ENCODE peak calls at places on chromosomes 13 and 19, in eight cellular contexts. M, H, N, W, Y, V, O and P are unnamed samples.

GRCh38 chr19:9914315-9915207 is 21.8 kb downstream of the OLFM2 start:
- DNase-seq in M (peak; percentile 68), H (peak; percentile 85), N (peak; percentile 77), W (peak; percentile 85), Y (peak; percentile 90), V (peak; percentile 72), O (peak; percentile 88), P (peak; percentile 96)

GRCh38 chr19:33376931-33377557 is 3.5 kb downstream of the CEBPG start:
- DNase-seq in M (no peak), H (peak; percentile 27), N (no peak), W (no peak), Y (no peak), V (peak; percentile 41), O (no peak), P (peak; percentile 31)

GRCh38 chr19:18433735-18434398 is 4.1 kb downstream of the ISYNA1 start:
- DNase-seq in M (no peak), H (no peak), N (no peak), W (no peak), Y (peak; percentile 33), V (no peak), O (no peak), P (peak; percentile 87)

GRCh38 chr19:17095141-17095919 is 19.8 kb downstream of the MYO9B start:
- DNase-seq in M (peak; percentile 69), H (no peak), N (no peak), W (no peak), Y (peak; percentile 98), V (no peak), O (no peak), P (no peak)

GRCh38 chr19:44782729-44783128 is 5.0 kb downstream of the CBLC start:
- DNase-seq in M (no peak), H (no peak), N (no peak), W (no peak), Y (no peak), V (no peak), O (no peak), P (no peak)

GRCh38 chr13:93450226-93450625 is 223.6 kb downstream of the GPC6 start:
- DNase-seq in M (no peak), H (no peak), N (no peak), W (no peak), Y (peak; percentile 80), V (no peak), O (no peak), P (no peak)

GRCh38 chr19:51044327-51044726 is 9.5 kb upstream of the KLK12 start:
- DNase-seq in M (no peak), H (no peak), N (no peak), W (no peak), Y (no peak), V (no peak), O (no peak), P (no peak)

GRCh38 chr13:19818223-19818842 is 35.6 kb upstream of the PSPC1 start:
- DNase-seq in M (peak; percentile 32), H (no peak), N (peak; percentile 28), W (peak; percentile 67), Y (peak; percentile 47), V (peak; percentile 45), O (peak; percentile 54), P (peak; percentile 97)

GRCh38 chr19:38869160-38869835 is 8.8 kb downstream of the RINL start:
- DNase-seq in M (no peak), H (no peak), N (peak; percentile 41), W (no peak), Y (no peak), V (no peak), O (peak; percentile 66), P (no peak)

GRCh38 chr19:38869836-38870607 is 8.1 kb downstream of the RINL start:
- DNase-seq in M (peak; percentile 89), H (no peak), N (peak; percentile 93), W (peak; percentile 94), Y (peak; percentile 82), V (peak; percentile 95), O (peak; percentile 97), P (peak; percentile 91)

GRCh38 chr19:38867176-38867780 is 10.8 kb downstream of the RINL start:
- DNase-seq in M (no peak), H (no peak), N (no peak), W (no peak), Y (no peak), V (no peak), O (no peak), P (no peak)

GRCh38 chr19:38870612-38871011 is 7.5 kb downstream of the RINL start:
- DNase-seq in M (no peak), H (no peak), N (peak; percentile 24), W (no peak), Y (no peak), V (no peak), O (no peak), P (no peak)

DNA sequence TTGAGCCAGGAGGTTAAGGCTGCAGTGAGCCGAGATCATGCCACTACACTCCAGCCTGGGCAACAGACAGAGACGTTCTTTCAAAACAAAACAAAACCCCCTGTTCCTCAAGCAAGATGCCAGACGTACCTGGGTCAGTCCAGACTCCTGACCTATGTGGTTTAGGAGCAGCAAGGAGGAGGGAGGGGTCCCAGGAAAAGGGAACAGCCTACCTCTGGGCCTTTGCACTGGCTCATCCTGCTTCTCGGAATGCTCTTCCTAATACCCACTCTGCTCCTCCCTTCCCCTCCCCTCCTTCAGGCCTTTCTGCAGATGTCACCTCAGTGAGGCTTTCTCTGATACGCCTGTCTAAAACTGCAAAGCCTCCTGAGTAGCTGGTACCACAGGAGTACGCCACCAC is 9.5 kb downstream of the RINL start:
- DNase-seq in M (no peak), H (no peak), N (no peak), W (no peak), Y (no peak), V (no peak), O (no peak), P (no peak)
- H3K4me3 ChIP-seq in M (no peak overlapping the region), H (no peak overlapping the region), N (peak overlapping the region; percentile 44), W (no peak overlapping the region), Y (no peak overlapping the region), V (no peak overlapping the region), O (peak overlapping the region; percentile 79), P (no peak overlapping the region)

GRCh38 chr13:66415444-66415843 is 814.7 kb downstream of the PCDH9 start:
- DNase-seq in M (no peak), H (no peak), N (no peak), W (no peak), Y (no peak), V (no peak), O (no peak), P (no peak)

GRCh38 chr13:66410314-66410713 is 819.8 kb downstream of the PCDH9 start:
- DNase-seq in M (no peak), H (no peak), N (no peak), W (no peak), Y (no peak), V (no peak), O (no peak), P (no peak)

GRCh38 chr13:66409542-66409941 is 820.6 kb downstream of the PCDH9 start:
- DNase-seq in M (no peak), H (no peak), N (no peak), W (no peak), Y (no peak), V (no peak), O (no peak), P (no peak)

DNA sequence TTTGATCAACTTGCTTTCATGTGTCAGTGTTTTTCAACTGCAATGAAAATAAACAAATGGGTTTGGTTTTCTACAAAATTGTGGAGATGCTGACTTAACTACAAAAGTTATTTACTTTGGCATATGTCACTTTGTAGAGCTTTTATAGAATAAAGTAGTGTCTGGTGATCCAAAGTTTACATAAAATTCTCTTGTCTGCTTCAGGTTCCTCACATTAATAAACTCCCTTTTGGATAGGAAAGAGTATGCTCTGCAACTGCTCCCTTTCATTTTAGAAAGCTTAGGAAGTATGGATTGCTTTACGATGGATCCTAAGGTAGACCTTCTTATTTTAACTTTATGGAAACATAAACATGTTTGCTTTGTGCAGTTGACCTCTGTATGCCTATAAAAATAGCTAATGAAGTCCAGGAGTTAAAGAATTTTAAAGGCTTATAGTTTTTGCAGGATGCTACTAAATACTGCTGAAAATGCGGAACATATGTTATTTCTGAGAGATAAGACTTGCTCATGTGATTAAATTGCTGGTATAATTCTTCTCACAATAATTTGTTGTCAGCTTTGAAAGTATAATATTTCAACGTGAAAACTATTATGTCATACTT is 815.8 kb downstream of the PCDH9 start:
- DNase-seq in M (no peak), H (no peak), N (no peak), W (no peak), Y (no peak), V (no peak), O (no peak), P (no peak)
- H3K4me1 ChIP-seq in M (no peaks in the 10 kb centered on the region), H (no peaks in the 10 kb centered on the region), N (no peaks in the 10 kb centered on the region), W (no peaks in the 10 kb centered on the region), Y (no peaks in the 10 kb centered on the region), V (no peaks in the 10 kb centered on the region), O (no peaks in the 10 kb centered on the region), P (no peaks in the 10 kb centered on the region)

GRCh38 chr19:13053761-13054604 is 48.7 kb downstream of the LYL1 start:
- DNase-seq in M (peak; percentile 93), H (peak; percentile 93), N (peak; percentile 86), W (peak; percentile 93), Y (peak; percentile 99), V (peak; percentile 89), O (no peak), P (peak; percentile 71)

GRCh38 chr19:13053238-13053637 is 49.4 kb downstream of the LYL1 start:
- DNase-seq in M (no peak), H (no peak), N (no peak), W (no peak), Y (peak; percentile 80), V (no peak), O (no peak), P (no peak)

GRCh38 chr19:13056052-13056660 is 46.5 kb downstream of the LYL1 start:
- DNase-seq in M (peak; percentile 61), H (peak; percentile 77), N (no peak), W (no peak), Y (peak; percentile 86), V (peak; percentile 52), O (no peak), P (peak; percentile 84)

GRCh38 chr19:13055213-13056051 is 47.2 kb downstream of the LYL1 start:
- DNase-seq in M (peak; percentile 84), H (peak; percentile 66), N (peak; percentile 54), W (peak; percentile 88), Y (peak; percentile 98), V (peak; percentile 52), O (no peak), P (peak; percentile 80)

DNA sequence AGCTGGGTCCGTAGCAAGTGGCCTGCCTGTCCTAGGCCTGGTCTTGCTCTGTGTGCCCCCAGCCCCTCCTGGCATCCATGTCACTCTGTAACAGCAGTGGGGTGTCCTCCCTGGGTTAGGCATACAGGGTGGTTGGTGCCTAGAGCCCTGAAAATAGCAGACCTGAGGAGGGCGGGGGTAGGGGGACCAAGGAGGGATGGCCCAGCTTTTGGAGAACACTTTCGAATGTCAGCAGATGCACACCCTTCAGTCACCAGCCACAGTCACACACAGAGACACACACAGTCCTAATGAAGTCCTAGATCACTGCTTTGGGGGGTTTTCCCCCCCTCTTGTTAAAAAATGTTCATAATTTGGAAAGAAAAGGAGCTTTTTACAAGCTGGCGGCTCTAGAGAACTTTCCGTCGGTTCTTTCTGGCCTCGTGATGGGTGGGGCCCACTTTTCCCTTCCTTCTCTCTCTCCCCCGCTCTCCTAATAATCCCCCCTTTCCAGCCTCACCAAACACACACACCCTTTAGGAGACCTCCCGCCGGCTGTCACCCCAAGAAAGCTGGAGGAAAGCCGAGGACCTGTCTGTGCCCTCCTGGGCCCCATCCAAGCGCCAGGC is 47.9 kb downstream of the LYL1 start:
- DNase-seq in M (peak; percentile 43), H (no peak), N (no peak), W (no peak), Y (no peak), V (no peak), O (no peak), P (peak; percentile 57)
- H3K4me3 ChIP-seq in M (peak overlapping the region; percentile 54), H (no peak overlapping the region), N (no peak overlapping the region), W (peak overlapping the region; percentile 23), Y (no peak overlapping the region), V (peak overlapping the region; percentile 20), O (no peak overlapping the region), P (no peak overlapping the region)

GRCh38 chr13:79392882-79393563 is 13.0 kb downstream of the RBM26 start:
- DNase-seq in M (no peak), H (no peak), N (no peak), W (no peak), Y (peak; percentile 50), V (no peak), O (no peak), P (no peak)

GRCh38 chr13:79387853-79388252 is 18.2 kb downstream of the RBM26 start:
- DNase-seq in M (no peak), H (no peak), N (no peak), W (no peak), Y (no peak), V (no peak), O (no peak), P (no peak)

GRCh38 chr13:79385694-79386093 is 20.4 kb downstream of the RBM26 start:
- DNase-seq in M (no peak), H (no peak), N (no peak), W (no peak), Y (no peak), V (no peak), O (no peak), P (no peak)

GRCh38 chr13:79386125-79386822 is 19.8 kb downstream of the RBM26 start:
- DNase-seq in M (no peak), H (no peak), N (no peak), W (no peak), Y (no peak), V (no peak), O (no peak), P (no peak)

GRCh38 chr13:79389031-79389430 is 17.0 kb downstream of the RBM26 start:
- DNase-seq in M (no peak), H (no peak), N (no peak), W (no peak), Y (no peak), V (no peak), O (no peak), P (no peak)
- H3K4me1 ChIP-seq in M (peaks cover 61% of the 10 kb centered on the region), H (peaks cover 21% of the 10 kb centered on the region), N (peaks cover 4% of the 10 kb centered on the region), W (peaks cover 28% of the 10 kb centered on the region), Y (peaks cover 6% of the 10 kb centered on the region), V (peaks cover 78% of the 10 kb centered on the region), O (peaks cover 65% of the 10 kb centered on the region), P (peaks cover 5% of the 10 kb centered on the region)